ENCODE peak calls at places on chromosomes 11 and 22, in nine cellular contexts. K, H, O, X, U, S, C, B and R are unnamed samples.

GRCh38 chr11:78961186-78961782 is 386.6 kb upstream of the NARS2 start:
- DNase-seq in K (no peak), H (peak), O (no peak), X (peak), U (no peak), S (no peak), C (peak), B (peak), R (peak)

GRCh38 chr11:12163181-12163841 is 52.9 kb downstream of the MICAL2 start:
- DNase-seq in K (no peak), H (peak), O (peak), X (peak), U (no peak), S (peak), C (peak), B (peak), R (no peak)

GRCh38 chr22:21775061-21775460 is 39.5 kb upstream of the YPEL1 start:
- DNase-seq in K (no peak), H (no peak), O (no peak), X (peak), U (no peak), S (no peak), C (no peak), B (peak), R (no peak)

GRCh38 chr22:38192475-38192863 is 9.3 kb upstream of the MAFF start:
- DNase-seq in K (no peak), H (no peak), O (no peak), X (no peak), U (no peak), S (no peak), C (no peak), B (no peak), R (no peak)

GRCh38 chr11:62069374-62069773 is 54.4 kb upstream of the INCENP start:
- DNase-seq in K (no peak), H (no peak), O (no peak), X (no peak), U (no peak), S (no peak), C (no peak), B (no peak), R (no peak)

GRCh38 chr11:96072592-96072991 is 148.7 kb upstream of the MTMR2 start:
- DNase-seq in K (no peak), H (no peak), O (no peak), X (no peak), U (no peak), S (no peak), C (no peak), B (no peak), R (no peak)

GRCh38 chr11:850777-851762 is 8.4 kb downstream of the TSPAN4 start:
- DNase-seq in K (no peak), H (no peak), O (no peak), X (no peak), U (no peak), S (no peak), C (no peak), B (no peak), R (no peak)

GRCh38 chr11:7858001-7858400 is 61.3 kb upstream of the OR5P2 start:
- DNase-seq in K (no peak), H (no peak), O (no peak), X (no peak), U (no peak), S (no peak), C (no peak), B (no peak), R (no peak)

GRCh38 chr11:101014600-101015242 is 114.9 kb downstream of the PGR start:
- DNase-seq in K (no peak), H (no peak), O (no peak), X (no peak), U (no peak), S (no peak), C (no peak), B (no peak), R (no peak)

GRCh38 chr11:66172146-66172545 is 96.3 kb upstream of the RAB1B start:
- DNase-seq in K (no peak), H (peak), O (no peak), X (peak), U (no peak), S (no peak), C (peak), B (peak), R (no peak)

GRCh38 chr11:1819115-1819514 is 15.7 kb upstream of the SYT8 start:
- DNase-seq in K (no peak), H (peak), O (no peak), X (no peak), U (no peak), S (no peak), C (no peak), B (no peak), R (no peak)

GRCh38 chr11:5225480-5225871 is 1.4 kb downstream of the HBB start:
- DNase-seq in K (no peak), H (no peak), O (no peak), X (no peak), U (no peak), S (no peak), C (no peak), B (no peak), R (no peak)

GRCh38 chr11:71269603-71270511 is 17.5 kb upstream of the SHANK2 start:
- DNase-seq in K (no peak), H (no peak), O (no peak), X (no peak), U (no peak), S (no peak), C (no peak), B (peak), R (no peak)

GRCh38 chr11:118252688-118253087 is 523 bp upstream of the MPZL3 start:
- DNase-seq in K (no peak), H (no peak), O (no peak), X (no peak), U (no peak), S (no peak), C (no peak), B (no peak), R (no peak)

GRCh38 chr22:22229683-22230420 is 14.7 kb upstream of the VPREB1 start:
- DNase-seq in K (no peak), H (no peak), O (no peak), X (no peak), U (no peak), S (no peak), C (no peak), B (no peak), R (no peak)

GRCh38 chr11:75583710-75584658 is 21.9 kb downstream of the SERPINH1 start:
- DNase-seq in K (peak), H (peak), O (peak), X (peak), U (peak), S (no peak), C (no peak), B (peak), R (no peak)

GRCh38 chr11:64996327-64996709 is 453 bp downstream of the BATF2 start:
- DNase-seq in K (no peak), H (no peak), O (no peak), X (no peak), U (no peak), S (no peak), C (no peak), B (no peak), R (no peak)

GRCh38 chr11:64994318-64994717 is 2.5 kb downstream of the BATF2 start:
- DNase-seq in K (no peak), H (no peak), O (no peak), X (no peak), U (no peak), S (no peak), C (no peak), B (no peak), R (no peak)

GRCh38 chr11:64998141-64998540 is 1.4 kb upstream of the BATF2 start:
- DNase-seq in K (no peak), H (no peak), O (no peak), X (no peak), U (no peak), S (no peak), C (peak), B (no peak), R (no peak)

GRCh38 chr11:64998690-64999431 is 2.1 kb upstream of the BATF2 start:
- DNase-seq in K (no peak), H (no peak), O (no peak), X (no peak), U (no peak), S (no peak), C (peak), B (no peak), R (peak)

GRCh38 chr11:64996710-64997380 is at the start of gene BATF2:
- DNase-seq in K (peak), H (peak), O (peak), X (peak), U (peak), S (no peak), C (peak), B (peak), R (peak)
- TF ChIP-seq CTCF in K (peak), H (peak), O (peak), X (peak), U (peak), S (peak), C (peak), B (peak), R (no peak)

GRCh38 chr11:131465056-131465455 is 94.6 kb downstream of the NTM start:
- DNase-seq in K (no peak), H (no peak), O (no peak), X (no peak), U (no peak), S (no peak), C (no peak), B (no peak), R (no peak)

GRCh38 chr11:131464024-131464423 is 93.6 kb downstream of the NTM start:
- DNase-seq in K (no peak), H (no peak), O (no peak), X (no peak), U (no peak), S (no peak), C (no peak), B (no peak), R (no peak)

GRCh38 chr11:131467645-131468270 is 97.3 kb downstream of the NTM start:
- DNase-seq in K (no peak), H (no peak), O (no peak), X (no peak), U (no peak), S (no peak), C (no peak), B (no peak), R (no peak)

GRCh38 chr11:131464481-131464880 is 94.1 kb downstream of the NTM start:
- DNase-seq in K (no peak), H (no peak), O (no peak), X (no peak), U (no peak), S (no peak), C (no peak), B (no peak), R (no peak)

GRCh38 chr11:131465746-131466145 is 95.3 kb downstream of the NTM start:
- DNase-seq in K (no peak), H (no peak), O (no peak), X (no peak), U (no peak), S (no peak), C (no peak), B (no peak), R (no peak)
- TF ChIP-seq CTCF in K (no peak), H (no peak), O (no peak), X (no peak), U (no peak), S (no peak), C (no peak), B (no peak), R (no peak)

DNA sequence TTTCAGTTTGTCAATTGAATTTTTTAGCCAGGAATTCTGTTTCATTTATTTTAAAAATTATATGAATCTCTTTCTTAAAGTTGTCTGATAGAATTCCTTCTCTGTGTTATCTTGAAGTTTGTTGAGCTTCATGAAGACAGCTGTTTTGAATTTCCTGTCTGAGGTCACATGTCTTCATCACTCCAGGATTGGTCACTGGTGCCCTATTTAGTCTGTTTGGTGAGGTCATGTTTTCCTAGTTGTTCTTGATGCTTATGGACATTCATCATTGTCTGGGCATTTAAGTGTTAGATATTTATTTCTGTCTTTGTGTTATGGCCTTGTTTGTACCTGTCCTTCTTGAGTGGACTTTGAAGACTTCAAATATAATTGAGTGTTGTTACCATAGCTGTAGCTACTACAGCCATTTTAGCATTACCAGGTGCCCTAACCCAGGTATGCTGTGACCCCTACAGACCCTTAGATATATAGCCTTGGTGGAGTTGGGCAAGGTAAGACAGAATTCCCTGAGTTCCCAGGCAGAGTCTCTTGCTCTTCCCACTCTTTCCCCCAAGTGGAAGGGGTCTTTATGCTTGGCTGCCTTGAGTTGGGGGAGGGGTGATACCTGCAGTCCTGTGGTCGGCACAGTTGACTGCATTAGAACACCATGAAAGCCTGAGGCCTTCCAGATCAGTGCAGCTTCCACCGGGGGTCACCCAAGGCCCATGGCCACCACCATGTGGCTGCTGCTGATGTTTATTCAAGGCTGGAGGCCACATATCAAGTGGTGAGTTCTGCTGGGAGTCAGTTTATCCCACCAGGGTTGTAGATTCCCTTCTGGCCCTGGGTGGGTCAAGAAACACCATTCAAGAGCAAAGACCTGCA is 229.6 kb downstream of the DYNC2H1 start:
- DNase-seq in K (no peak), H (peak), O (no peak), X (peak), U (no peak), S (no peak), C (peak), B (peak), R (peak)
- TF ChIP-seq CTCF in K (no peak), H (peak), O (no peak), X (no peak), U (no peak), S (peak), C (no peak), B (no peak), R (no peak)

DNA sequence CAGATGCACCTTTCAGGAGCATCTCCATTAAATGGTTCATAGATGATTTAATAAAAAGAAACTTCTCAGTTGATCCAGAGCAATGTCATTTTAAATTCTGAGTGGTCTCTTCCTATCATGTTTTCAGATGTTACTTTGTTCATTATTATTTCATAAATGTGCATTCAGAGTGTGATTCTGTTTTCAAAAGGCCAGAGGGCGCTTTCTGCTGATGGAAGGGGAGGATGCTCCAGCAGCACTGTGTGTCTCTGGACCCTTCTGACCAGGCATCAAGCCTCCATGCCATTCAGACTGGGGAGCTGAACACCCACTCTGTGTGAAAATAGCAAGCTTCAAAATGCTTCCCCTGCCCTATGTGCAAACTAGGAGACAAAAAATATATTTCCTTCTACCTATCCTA is 23.9 kb upstream of the CRTAM start:
- DNase-seq in K (no peak), H (no peak), O (no peak), X (no peak), U (no peak), S (no peak), C (peak), B (no peak), R (peak)
- TF ChIP-seq CTCF in K (no peak), H (peak), O (no peak), X (peak), U (no peak), S (no peak), C (peak), B (peak), R (no peak)

DNA sequence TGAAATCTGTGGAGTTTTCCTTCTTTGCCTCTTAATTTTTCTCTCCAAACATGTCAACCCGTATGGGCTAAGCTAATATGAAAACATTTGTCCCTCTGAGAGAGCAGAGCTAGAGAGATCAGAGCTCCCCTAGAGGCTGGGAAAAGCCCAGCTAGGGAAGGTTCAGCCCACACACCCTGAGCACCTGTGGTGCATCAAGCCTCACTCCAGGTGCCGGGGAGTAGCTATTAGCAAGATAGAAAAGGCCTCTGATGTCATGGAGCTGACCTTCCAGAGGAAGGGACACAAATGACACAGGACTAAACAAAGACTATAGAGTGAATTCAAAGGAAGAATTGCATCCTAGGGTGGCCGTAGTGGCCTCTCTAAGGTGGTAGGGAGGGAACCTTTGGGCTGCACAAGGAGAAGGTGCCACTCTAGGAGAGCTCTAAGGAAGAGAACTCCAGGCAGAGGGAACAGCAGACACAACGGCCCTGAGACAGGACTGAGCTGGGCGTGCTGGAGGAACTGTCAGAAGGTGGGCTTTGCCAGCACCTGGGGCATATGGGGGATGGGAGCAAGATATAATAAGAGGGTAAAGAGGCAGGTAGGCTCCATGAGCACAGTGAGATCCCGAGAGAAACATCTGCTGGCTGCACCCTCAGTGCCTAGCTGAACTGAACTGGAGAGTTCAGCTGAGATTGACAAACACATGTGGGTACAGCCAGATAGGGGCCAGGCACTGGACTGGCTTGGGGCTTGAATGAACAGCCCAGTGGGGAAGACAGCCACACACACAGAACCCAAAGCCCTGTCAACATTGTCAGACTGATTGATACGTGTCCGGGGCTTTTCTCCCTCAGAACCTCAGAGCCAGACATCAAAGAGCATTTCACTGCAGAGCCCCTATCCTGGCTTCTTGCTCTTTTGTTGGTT is 65.5 kb upstream of the DRD2 start:
- DNase-seq in K (no peak), H (no peak), O (no peak), X (no peak), U (no peak), S (no peak), C (no peak), B (no peak), R (no peak)
- TF ChIP-seq CTCF in K (no peak), H (no peak), O (no peak), X (no peak), U (no peak), S (no peak), C (no peak), B (no peak), R (no peak)

GRCh38 chr11:133995066-133995465 is 38.3 kb upstream of the IGSF9B start:
- DNase-seq in K (no peak), H (no peak), O (no peak), X (no peak), U (no peak), S (no peak), C (no peak), B (no peak), R (no peak)
- TF ChIP-seq CTCF in K (no peak), H (no peak), O (no peak), X (no peak), U (no peak), S (no peak), C (no peak), B (no peak), R (no peak)